ENCODE peak calls at places on chromosome X, in four cellular contexts. E, Q, Y and B are unnamed samples.

GRCh38 chrX:104195489-104196084 is 29.3 kb downstream of the FAM199X start:
- DNase-seq in E (peak), Q (no peak), Y (peak), B (peak)

GRCh38 chrX:151004085-151004484 is 20.9 kb downstream of the HMGB3 start:
- DNase-seq in Y (no peak), Q (no peak), E (peak), B (no peak)

GRCh38 chrX:149648932-149649331 is 17.3 kb upstream of the TMEM185A start:
- DNase-seq in Q (no peak), Y (no peak), E (no peak), B (no peak)

GRCh38 chrX:1178580-1179057 is 33.8 kb downstream of the CRLF2 start:
- DNase-seq in Q (no peak), Y (no peak), E (peak), B (peak)

GRCh38 chrX:110310896-110311295 is 7.0 kb downstream of the AMMECR1 start:
- DNase-seq in Q (no peak), Y (peak), E (peak), B (peak)

GRCh38 chrX:88425739-88426138 is 321.3 kb upstream of the CPXCR1 start:
- DNase-seq in Y (no peak), E (peak), Q (no peak), B (no peak)

GRCh38 chrX:3191186-3191585 is 149.9 kb downstream of the ARSF start:
- DNase-seq in Q (no peak), E (peak), Y (no peak), B (no peak)

GRCh38 chrX:63657821-63658220 is 127.2 kb downstream of the ARHGEF9 start:
- DNase-seq in Y (peak), Q (peak), E (peak), B (peak)

GRCh38 chrX:18428006-18428405 is 2.6 kb downstream of the CDKL5 start:
- DNase-seq in E (no peak), Y (no peak), Q (no peak), B (no peak)

GRCh38 chrX:46991664-46992063 is 79.4 kb downstream of the JADE3 start:
- DNase-seq in Y (no peak), Q (no peak), E (no peak), B (no peak)

GRCh38 chrX:883588-883987 is 253.0 kb downstream of the SHOX start:
- DNase-seq in Q (no peak), E (no peak), Y (no peak), B (no peak)

GRCh38 chrX:20313889-20314288 is 47.2 kb upstream of the RPS6KA3 start:
- DNase-seq in Q (no peak), Y (no peak), E (no peak), B (no peak)

GRCh38 chrX:27336466-27337091 is 126.6 kb downstream of the PPP4R3C start:
- DNase-seq in E (peak), Q (no peak), Y (peak), B (peak)

GRCh38 chrX:24341795-24342194 is 18.6 kb upstream of the SUPT20HL1 start:
- DNase-seq in Q (no peak), Y (no peak), E (peak), B (peak)

GRCh38 chrX:78452356-78452755 is 124.9 kb upstream of the CYSLTR1 start:
- DNase-seq in Q (no peak), Y (no peak), E (peak), B (peak)

GRCh38 chrX:107978080-107978479 is 4.1 kb downstream of the TEX13B start:
- DNase-seq in Q (no peak), E (no peak), Y (no peak), B (no peak)

GRCh38 chrX:865422-865821 is 234.8 kb downstream of the SHOX start:
- DNase-seq in E (no peak), Q (no peak), Y (no peak), B (no peak)

GRCh38 chrX:70434914-70435586 is 9.6 kb upstream of the DLG3 start:
- DNase-seq in Q (peak), Y (peak), E (peak), B (no peak)

GRCh38 chrX:55488559-55489314 is 911 bp downstream of the USP51 start:
- DNase-seq in Q (peak), E (peak), Y (peak), B (peak)

GRCh38 chrX:46957299-46957698 is 45.1 kb downstream of the JADE3 start:
- DNase-seq in Q (no peak), E (peak), Y (no peak), B (no peak)

GRCh38 chrX:115539841-115540240 is 21.1 kb upstream of the PLS3 start:
- DNase-seq in Y (no peak), Q (no peak), E (no peak), B (no peak)

GRCh38 chrX:17527135-17527701 is 152.2 kb downstream of the NHS start:
- DNase-seq in Q (peak), E (no peak), Y (peak), B (no peak)

GRCh38 chrX:8183281-8183680 is 12.2 kb upstream of the VCX2 start:
- DNase-seq in Q (no peak), Y (no peak), E (no peak), B (no peak)

GRCh38 chrX:31590581-31591113 is 518.8 kb upstream of the FTHL17 start:
- DNase-seq in Y (peak), Q (no peak), E (peak), B (peak)

GRCh38 chrX:76454456-76454927 is 27.0 kb downstream of the MAGEE1 start:
- DNase-seq in Y (peak), Q (no peak), E (peak), B (peak)

GRCh38 chrX:32191316-32191715 is 1020.0 kb downstream of the DMD start:
- DNase-seq in E (no peak), Q (no peak), Y (no peak), B (no peak)

GRCh38 chrX:50180073-50180940 is 20.5 kb downstream of the AKAP4 start:
- DNase-seq in E (no peak), Q (no peak), Y (no peak), B (no peak)

GRCh38 chrX:105483011-105483410 is 262.5 kb upstream of the TEX13A start:
- DNase-seq in E (peak), Y (peak), Q (no peak), B (peak)

GRCh38 chrX:134676440-134676839 is 18.2 kb upstream of the PLAC1 start:
- DNase-seq in Q (no peak), E (peak), Y (peak), B (peak)

GRCh38 chrX:69031971-69032391 is 133.3 kb downstream of the PJA1 start:
- DNase-seq in Y (no peak), E (no peak), Q (no peak), B (peak)

GRCh38 chrX:11080721-11081120 is 30.4 kb upstream of the HCCS start:
- DNase-seq in E (no peak), Q (no peak), Y (no peak), B (no peak)

GRCh38 chrX:129736491-129736890 is 2.3 kb upstream of the XPNPEP2 start:
- DNase-seq in Y (no peak), E (no peak), Q (no peak), B (no peak)

GRCh38 chrX:37825225-37825842 is 22.0 kb downstream of the DYNLT3 start:
- DNase-seq in E (peak), Q (peak), Y (peak), B (peak)

GRCh38 chrX:37824491-37825224 is 22.7 kb downstream of the DYNLT3 start:
- DNase-seq in Y (peak), E (no peak), Q (no peak), B (no peak)

GRCh38 chrX:37834937-37835336 is 12.4 kb downstream of the DYNLT3 start:
- DNase-seq in Q (no peak), E (no peak), Y (no peak), B (peak)

GRCh38 chrX:37830371-37830770 is 17.0 kb downstream of the DYNLT3 start:
- DNase-seq in Q (no peak), E (no peak), Y (peak), B (no peak)
- TF ChIP-seq CTCF in Q (no peak), E (no peak), Y (no peak), B (no peak)

DNA sequence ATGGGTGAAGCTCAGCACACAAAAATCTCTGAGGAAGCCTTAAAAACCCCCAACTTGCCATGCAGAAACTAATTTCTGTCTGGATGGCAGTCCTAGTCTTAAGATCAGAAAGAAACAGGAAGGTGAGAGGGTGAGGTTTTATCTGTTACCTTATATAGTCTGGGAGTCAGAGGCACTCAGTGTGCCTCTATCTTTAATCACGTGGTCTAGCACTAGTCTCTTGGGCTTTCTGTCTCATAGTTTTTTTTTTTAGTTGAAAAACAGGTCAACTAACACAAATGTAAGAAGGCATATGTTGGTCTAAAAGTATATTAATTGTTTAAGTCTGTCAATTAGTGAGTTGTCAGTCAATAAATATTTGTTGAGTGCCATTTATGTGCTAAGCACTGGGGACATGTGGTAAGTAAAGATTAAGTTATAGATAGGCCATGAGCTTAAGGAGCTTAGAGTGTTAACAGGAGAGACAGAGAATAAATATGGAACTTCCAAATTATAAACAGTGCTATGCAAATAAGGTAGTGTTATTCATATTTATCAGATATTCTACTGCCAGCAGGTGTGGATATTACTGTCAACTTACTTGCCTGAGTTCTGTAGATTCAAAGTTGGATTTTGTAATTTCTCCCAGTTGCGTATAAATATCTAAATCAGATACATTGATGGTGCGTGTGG is 6.9 kb downstream of the CYBB start:
- DNase-seq in E (no peak), Y (no peak), Q (no peak), B (no peak)
- H3K4me3 ChIP-seq in E (no peak), Y (no peak), Q (no peak), B (no peak)

DNA sequence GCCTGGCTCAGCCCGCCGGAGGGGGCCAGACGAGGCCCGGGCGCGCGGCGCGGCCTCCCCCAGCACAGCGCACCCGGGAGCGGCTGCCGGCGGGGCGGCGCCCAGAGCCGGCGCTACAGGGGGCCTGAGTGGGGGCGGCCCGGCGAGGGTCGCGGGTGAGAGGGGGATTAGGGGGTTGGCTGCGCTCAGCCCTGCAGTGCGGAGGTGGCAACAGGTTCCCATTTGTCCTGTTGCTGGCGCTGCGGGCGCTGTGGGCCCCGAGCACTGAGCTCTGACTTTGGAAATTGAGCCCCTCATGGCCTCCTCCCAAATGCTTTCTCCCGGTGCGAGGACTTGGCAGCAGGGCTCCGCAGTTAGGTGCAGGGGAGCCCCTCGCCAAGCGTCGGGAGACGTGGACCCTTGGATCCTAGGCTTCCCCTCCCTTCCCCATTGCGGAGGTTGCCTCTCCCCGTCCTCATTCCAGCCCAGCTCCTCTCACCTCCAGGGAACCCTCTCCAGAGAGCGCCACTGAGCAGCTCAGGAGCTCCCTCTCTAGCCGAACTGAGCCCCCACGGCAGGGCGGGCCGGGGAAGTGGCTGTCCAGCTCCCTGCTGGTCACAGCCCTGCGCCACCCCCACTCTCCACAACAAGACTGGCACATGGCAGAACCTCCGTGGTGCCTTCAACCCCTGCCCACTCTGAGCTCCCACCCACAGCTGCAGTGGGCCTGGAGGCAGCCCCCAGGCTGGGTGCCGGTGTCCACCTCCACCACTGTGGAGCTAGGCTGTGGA is 2.5 kb upstream of the DUSP9 start:
- DNase-seq in Y (no peak), Q (no peak), E (no peak), B (no peak)
- TF ChIP-seq CTCF in Y (no peak), Q (no peak), E (no peak), B (no peak)

GRCh38 chrX:15952212-15952611 is 97.6 kb upstream of the AP1S2 start:
- DNase-seq in Y (no peak), E (no peak), Q (no peak), B (no peak)

GRCh38 chrX:15946783-15947550 is 92.4 kb upstream of the AP1S2 start:
- DNase-seq in Y (peak), Q (no peak), E (peak), B (peak)

GRCh38 chrX:15943393-15943792 is 88.8 kb upstream of the AP1S2 start:
- DNase-seq in Y (no peak), E (no peak), Q (no peak), B (no peak)

GRCh38 chrX:15948318-15948660 is 93.7 kb upstream of the AP1S2 start:
- DNase-seq in Y (no peak), Q (no peak), E (no peak), B (peak)

GRCh38 chrX:15947648-15948317 is 93.2 kb upstream of the AP1S2 start:
- DNase-seq in E (peak), Y (peak), Q (no peak), B (peak)
- H3K4me3 ChIP-seq in E (no peak), Y (no peak), Q (no peak), B (no peak)

GRCh38 chrX:10001496-10001895 is 34.3 kb downstream of the CLDN34 start:
- DNase-seq in Y (peak), Q (no peak), E (no peak), B (no peak)

GRCh38 chrX:9992724-9993123 is 25.6 kb downstream of the CLDN34 start:
- DNase-seq in Q (no peak), E (no peak), Y (no peak), B (no peak)

GRCh38 chrX:9997041-9997440 is 29.9 kb downstream of the CLDN34 start:
- DNase-seq in E (no peak), Q (no peak), Y (no peak), B (no peak)

GRCh38 chrX:9995855-9996339 is 28.7 kb downstream of the CLDN34 start:
- DNase-seq in E (peak), Q (peak), Y (peak), B (peak)

DNA sequence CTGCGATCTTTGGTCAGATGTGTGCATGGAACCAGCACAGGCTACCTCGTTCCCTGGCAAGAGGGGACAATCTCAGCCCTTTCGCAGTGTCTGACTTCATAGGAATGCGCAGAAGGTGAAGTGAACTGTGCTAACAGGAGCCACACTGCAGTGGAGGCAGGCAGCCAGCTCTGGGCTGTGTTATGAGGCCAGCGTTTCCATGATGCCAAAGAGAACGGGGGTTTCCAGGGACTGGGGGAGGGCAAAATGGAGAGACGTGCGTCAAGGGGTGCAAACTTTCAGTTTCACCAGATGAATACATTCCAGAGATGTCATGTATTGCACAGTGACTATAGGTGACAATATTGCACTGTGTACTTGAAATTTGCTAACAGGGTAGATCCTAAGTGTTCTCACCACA is 30.4 kb downstream of the CLDN34 start:
- DNase-seq in Q (no peak), Y (no peak), E (no peak), B (no peak)
- TF ChIP-seq CTCF in Q (no peak), Y (no peak), E (no peak), B (no peak)

DNA sequence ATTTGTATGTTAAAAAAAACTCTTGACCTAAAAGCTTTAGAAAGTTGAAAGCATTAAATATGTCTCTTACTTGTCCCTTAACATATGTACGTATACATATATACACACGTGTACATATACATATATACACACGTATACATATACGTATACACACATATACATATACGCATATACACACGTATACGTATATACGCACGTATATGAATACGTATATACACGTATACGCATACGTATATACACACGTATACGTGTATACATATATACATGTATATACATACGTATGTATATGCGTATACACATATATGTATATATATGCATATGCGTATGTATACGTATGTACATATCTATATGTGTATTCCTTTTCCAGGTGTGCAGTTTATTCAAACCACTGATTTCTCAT is 3.8 kb downstream of the KDM6A start:
- DNase-seq in Y (no peak), Q (no peak), E (no peak), B (no peak)
- H3K4me3 ChIP-seq in Y (no peak), Q (no peak), E (no peak), B (no peak)

DNA sequence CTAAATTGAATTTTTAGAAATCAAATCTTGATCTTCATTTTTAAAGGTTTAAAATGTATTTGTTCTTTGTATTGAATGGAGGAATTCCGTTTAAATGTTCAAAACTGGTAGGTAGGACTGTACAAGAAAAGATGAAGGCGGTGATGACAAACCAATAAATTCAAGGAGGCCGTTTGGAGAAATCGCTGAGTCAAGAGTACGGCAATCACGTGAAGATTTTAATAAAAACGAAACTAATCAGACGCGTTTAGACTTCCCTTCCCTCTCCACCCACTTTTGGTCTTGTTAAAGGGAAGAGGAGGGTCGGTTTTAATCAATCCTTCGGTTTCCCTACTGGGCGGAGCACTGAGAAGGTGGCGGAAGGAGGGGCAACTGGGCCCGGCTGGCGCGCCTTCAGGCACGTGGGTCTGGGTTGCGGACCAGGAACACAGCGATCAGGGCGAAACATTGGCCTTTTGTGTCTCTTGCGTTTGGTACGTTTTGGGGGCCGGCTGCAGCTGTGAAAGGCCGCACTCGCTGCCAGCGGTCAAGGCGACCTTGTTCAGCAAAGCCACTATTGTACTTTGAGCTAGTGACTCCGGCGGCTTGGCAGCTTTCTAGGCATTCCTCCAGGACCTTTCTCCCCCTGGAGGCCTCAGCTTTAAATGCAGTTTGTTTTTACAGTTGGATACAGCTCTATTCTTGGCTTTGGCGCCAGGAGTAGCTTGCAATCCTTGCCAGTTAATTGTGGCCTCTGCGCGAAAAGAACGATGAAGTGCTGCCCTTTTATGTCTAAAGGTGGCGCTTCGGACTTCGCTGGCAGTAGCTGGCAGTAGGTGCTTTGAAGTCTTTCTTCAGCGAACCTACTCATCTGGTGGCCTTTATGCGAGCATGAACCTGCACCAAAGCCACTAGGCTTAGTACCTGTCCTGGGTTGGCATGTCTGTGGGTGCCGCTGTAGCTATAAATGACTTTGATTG is 16.7 kb upstream of the LAMP2 start:
- DNase-seq in E (peak), Y (peak), Q (peak), B (peak)
- TF ChIP-seq CTCF in E (peak), Y (peak), Q (peak), B (peak)

DNA sequence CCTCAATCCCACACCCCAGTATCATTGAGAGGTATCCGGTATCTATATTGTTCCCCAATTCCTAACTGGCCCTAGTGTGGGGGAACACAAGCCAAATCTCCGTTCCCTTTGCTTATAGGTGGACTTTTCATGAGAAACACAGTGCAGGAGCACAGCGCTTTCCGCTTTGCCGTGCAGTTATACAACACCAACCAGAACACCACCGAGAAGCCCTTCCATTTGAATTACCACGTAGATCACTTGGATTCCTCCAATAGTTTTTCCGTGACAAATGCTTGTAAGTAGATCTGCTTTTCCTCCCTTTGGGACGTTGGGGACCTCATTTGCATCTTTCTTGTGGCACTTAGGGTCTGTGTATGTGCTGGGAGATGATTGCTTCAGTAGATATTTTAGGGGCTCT is 1.6 kb downstream of the GRIA3 start:
- DNase-seq in Y (no peak), E (no peak), Q (no peak), B (no peak)
- H3K4me3 ChIP-seq in Y (no peak), E (no peak), Q (peak), B (peak)

GRCh38 chrX:40647307-40648197 is at the start of gene CXorf38:
- DNase-seq in Y (peak), Q (peak), E (peak), B (peak)
- TF ChIP-seq CTCF in Y (no peak), Q (no peak), E (no peak), B (no peak)